ENCODE peak calls at places on chromosomes 12 and 14, in four cellular contexts. P is EH, V is astrocyte of the spinal cord, R is NCI-H748 treated with DMSO at 0.1 percent for 48 hours. N is an unnamed sample.

GRCh38 chr14:99568567-99569560 is 35.1 kb downstream of the CCDC85C start:
- DNase-seq in P (peak), V (peak), R (peak), N (no peak)

GRCh38 chr12:111506260-111506659 is 92.9 kb downstream of the ATXN2 start:
- DNase-seq in P (no peak), V (no peak), R (no peak), N (no peak)

GRCh38 chr14:72638021-72638420 is 255.9 kb downstream of the DPF3 start:
- DNase-seq in P (peak), V (peak), R (no peak), N (no peak)

GRCh38 chr12:18782827-18783226 is 44.9 kb downstream of the CAPZA3 start:
- DNase-seq in P (peak), V (no peak), R (no peak), N (no peak)

GRCh38 chr14:51094282-51094821 is 553 bp downstream of the TRIM9 start:
- DNase-seq in P (no peak), V (no peak), R (no peak), N (peak)

GRCh38 chr14:65092340-65092739 is 10.0 kb downstream of the MAX start:
- DNase-seq in P (no peak), V (no peak), R (no peak), N (no peak)

GRCh38 chr14:33842299-33842698 is 108.6 kb downstream of the EGLN3 start:
- DNase-seq in P (no peak), V (no peak), R (no peak), N (no peak)

GRCh38 chr12:22527999-22528398 is 16.3 kb downstream of the C2CD5 start:
- DNase-seq in P (peak), V (peak), R (no peak), N (no peak)

GRCh38 chr12:122089080-122089479 is 10.5 kb downstream of the MLXIP start:
- DNase-seq in P (no peak), V (no peak), R (no peak), N (no peak)

GRCh38 chr12:16524378-16524777 is 81.6 kb downstream of the LMO3 start:
- DNase-seq in P (no peak), V (no peak), R (peak), N (no peak)

GRCh38 chr12:5557906-5558305 is 126.0 kb downstream of the NTF3 start:
- DNase-seq in P (no peak), V (no peak), R (no peak), N (no peak)

GRCh38 chr14:96705422-96706092 is 91.6 kb upstream of the VRK1 start:
- DNase-seq in P (no peak), V (no peak), R (no peak), N (no peak)

GRCh38 chr12:68406134-68406576 is 74.0 kb upstream of the MDM1 start:
- DNase-seq in P (peak), V (peak), R (no peak), N (peak)

GRCh38 chr14:61560323-61560722 is 135.0 kb upstream of the HIF1A start:
- DNase-seq in P (peak), V (no peak), R (no peak), N (no peak)

GRCh38 chr14:101480022-101480746 is 81.1 kb upstream of the DIO3 start:
- DNase-seq in P (no peak), V (no peak), R (no peak), N (peak)

GRCh38 chr12:106022568-106023012 is 116.2 kb downstream of the NUAK1 start:
- DNase-seq in P (peak), V (no peak), R (no peak), N (no peak)

GRCh38 chr12:14952295-14952995 is 9.0 kb downstream of the ARHGDIB start:
- DNase-seq in P (peak), V (peak), R (peak), N (no peak)

GRCh38 chr14:23640524-23641141 is 4.5 kb downstream of the DHRS2 start:
- DNase-seq in P (peak), V (peak), R (no peak), N (no peak)

GRCh38 chr12:46562625-46563228 is 190.2 kb upstream of the SLC38A2 start:
- DNase-seq in P (peak), V (peak), R (no peak), N (no peak)

GRCh38 chr12:53887881-53888280 is 50.8 kb upstream of the HOXC13 start:
- DNase-seq in P (no peak), V (no peak), R (no peak), N (no peak)

GRCh38 chr12:3200779-3201738 is 123.9 kb downstream of the TSPAN9 start:
- DNase-seq in P (no peak), V (no peak), R (no peak), N (no peak)

GRCh38 chr12:120252071-120252906 is 13.2 kb downstream of the PXN start:
- DNase-seq in P (no peak), V (no peak), R (no peak), N (no peak)

GRCh38 chr14:45298427-45299117 is 45.6 kb upstream of the MIS18BP1 start:
- DNase-seq in P (no peak), V (no peak), R (no peak), N (no peak)

GRCh38 chr14:99808133-99808505 is 14.9 kb downstream of the EML1 start:
- DNase-seq in P (no peak), V (no peak), R (no peak), N (no peak)

GRCh38 chr12:58803893-58804292 is 116.4 kb downstream of the LRIG3 start:
- DNase-seq in P (peak), V (peak), R (no peak), N (no peak)

GRCh38 chr14:37623552-37623951 is 28.1 kb downstream of the TTC6 start:
- DNase-seq in P (peak), V (peak), R (no peak), N (no peak)

GRCh38 chr12:15838986-15839385 is 43.2 kb upstream of the STRAP start:
- DNase-seq in P (no peak), V (no peak), R (no peak), N (no peak)

GRCh38 chr12:96578526-96579125 is 89.2 kb downstream of the CFAP54 start:
- DNase-seq in P (peak), V (peak), R (peak), N (no peak)

N was measured in cardiac septum.